ENCODE peak calls at places on chromosome 12, in six cellular contexts. One of them, this sample, is unnamed.
A peak's percentile ranks its signal among the peaks of the same experiment; 100 is the strongest.

GRCh38 chr12:57430117-57430930 is 519 bp downstream of the R3HDM2 start:
- DNase-seq in cardiac fibroblast: peak; percentile 47
- DNase-seq in choroid plexus epithelial cell: peak; percentile 38
- DNase-seq in GM23338: peak; percentile 76
- DNase-seq in right atrium auricular region: no peak
- DNase-seq in heart right ventricle: peak; percentile 55
- DNase-seq in this sample: peak; percentile 15

GRCh38 chr12:6778212-6778570 is 5.9 kb downstream of the LAG3 start:
- DNase-seq in heart right ventricle: no peak
- DNase-seq in choroid plexus epithelial cell: peak; percentile 62
- DNase-seq in right atrium auricular region: no peak
- DNase-seq in GM23338: peak; percentile 77
- DNase-seq in cardiac fibroblast: peak; percentile 34
- DNase-seq in this sample: no peak

GRCh38 chr12:67773896-67774295 is 125.4 kb downstream of the DYRK2 start:
- DNase-seq in heart right ventricle: no peak
- DNase-seq in cardiac fibroblast: no peak
- DNase-seq in right atrium auricular region: no peak
- DNase-seq in GM23338: no peak
- DNase-seq in choroid plexus epithelial cell: peak; percentile 59
- DNase-seq in this sample: no peak

GRCh38 chr12:118307069-118307954 is 65.4 kb downstream of the TAOK3 start:
- DNase-seq in GM23338: no peak
- DNase-seq in choroid plexus epithelial cell: peak; percentile 93
- DNase-seq in heart right ventricle: no peak
- DNase-seq in right atrium auricular region: no peak
- DNase-seq in cardiac fibroblast: peak; percentile 95
- DNase-seq in this sample: peak; percentile 93

GRCh38 chr12:62933871-62934798 is 815 bp downstream of the PPM1H start:
- DNase-seq in heart right ventricle: peak; percentile 54
- DNase-seq in GM23338: peak; percentile 68
- DNase-seq in right atrium auricular region: peak; percentile 63
- DNase-seq in choroid plexus epithelial cell: no peak
- DNase-seq in cardiac fibroblast: peak; percentile 33
- DNase-seq in this sample: peak; percentile 14

GRCh38 chr12:115010324-115010995 is 326.5 kb upstream of the TBX3 start:
- DNase-seq in GM23338: no peak
- DNase-seq in heart right ventricle: no peak
- DNase-seq in right atrium auricular region: no peak
- DNase-seq in cardiac fibroblast: peak; percentile 80
- DNase-seq in choroid plexus epithelial cell: peak; percentile 20
- DNase-seq in this sample: peak; percentile 39

GRCh38 chr12:114302117-114302516 is 103.8 kb downstream of the TBX5 start:
- DNase-seq in GM23338: peak; percentile 40
- DNase-seq in right atrium auricular region: no peak
- DNase-seq in choroid plexus epithelial cell: no peak
- DNase-seq in heart right ventricle: no peak
- DNase-seq in cardiac fibroblast: no peak
- DNase-seq in this sample: no peak

GRCh38 chr12:123075591-123076171 is 75.2 kb downstream of the PITPNM2 start:
- DNase-seq in heart right ventricle: no peak
- DNase-seq in right atrium auricular region: no peak
- DNase-seq in cardiac fibroblast: no peak
- DNase-seq in GM23338: peak; percentile 82
- DNase-seq in choroid plexus epithelial cell: peak; percentile 27
- DNase-seq in this sample: peak; percentile 29

GRCh38 chr12:118103601-118104382 is at the start of gene VSIG10:
- DNase-seq in GM23338: peak; percentile 85
- DNase-seq in right atrium auricular region: peak; percentile 61
- DNase-seq in heart right ventricle: peak; percentile 79
- DNase-seq in choroid plexus epithelial cell: peak; percentile 32
- DNase-seq in cardiac fibroblast: peak; percentile 52
- DNase-seq in this sample: peak; percentile 51

GRCh38 chr12:57219993-57220728 is 3.6 kb downstream of the NXPH4 start:
- DNase-seq in heart right ventricle: no peak
- DNase-seq in right atrium auricular region: no peak
- DNase-seq in choroid plexus epithelial cell: no peak
- DNase-seq in GM23338: peak; percentile 44
- DNase-seq in cardiac fibroblast: no peak
- DNase-seq in this sample: no peak

GRCh38 chr12:132105467-132105866 is 38.7 kb downstream of the DDX51 start:
- DNase-seq in heart right ventricle: no peak
- DNase-seq in right atrium auricular region: no peak
- DNase-seq in GM23338: no peak
- DNase-seq in choroid plexus epithelial cell: no peak
- DNase-seq in cardiac fibroblast: no peak
- DNase-seq in this sample: no peak

GRCh38 chr12:7872565-7873304 is at the start of gene SLC2A14:
- DNase-seq in heart right ventricle: no peak
- DNase-seq in right atrium auricular region: no peak
- DNase-seq in choroid plexus epithelial cell: no peak
- DNase-seq in GM23338: peak; percentile 82
- DNase-seq in cardiac fibroblast: no peak
- DNase-seq in this sample: no peak

GRCh38 chr12:30440826-30441602 is 254.7 kb downstream of the IPO8 start:
- DNase-seq in cardiac fibroblast: peak; percentile 61
- DNase-seq in heart right ventricle: no peak
- DNase-seq in right atrium auricular region: no peak
- DNase-seq in choroid plexus epithelial cell: peak; percentile 72
- DNase-seq in GM23338: peak; percentile 79
- DNase-seq in this sample: peak; percentile 36

GRCh38 chr12:114447799-114448617 is 42.1 kb upstream of the TBX5 start:
- DNase-seq in cardiac fibroblast: no peak
- DNase-seq in heart right ventricle: no peak
- DNase-seq in choroid plexus epithelial cell: no peak
- DNase-seq in GM23338: no peak
- DNase-seq in right atrium auricular region: no peak
- DNase-seq in this sample: no peak

GRCh38 chr12:27332407-27333310 is at the start of gene BMAL2:
- DNase-seq in choroid plexus epithelial cell: peak; percentile 36
- DNase-seq in right atrium auricular region: no peak
- DNase-seq in heart right ventricle: peak; percentile 46
- DNase-seq in GM23338: peak; percentile 76
- DNase-seq in cardiac fibroblast: peak; percentile 37
- DNase-seq in this sample: peak; percentile 58

GRCh38 chr12:73067616-73068015 is 795.4 kb downstream of the TRHDE start:
- DNase-seq in heart right ventricle: no peak
- DNase-seq in GM23338: no peak
- DNase-seq in cardiac fibroblast: no peak
- DNase-seq in right atrium auricular region: no peak
- DNase-seq in choroid plexus epithelial cell: no peak
- DNase-seq in this sample: no peak

GRCh38 chr12:12807970-12808702 is 5.0 kb upstream of the DDX47 start:
- DNase-seq in GM23338: no peak
- DNase-seq in cardiac fibroblast: peak; percentile 76
- DNase-seq in heart right ventricle: peak; percentile 42
- DNase-seq in choroid plexus epithelial cell: no peak
- DNase-seq in right atrium auricular region: peak; percentile 70
- DNase-seq in this sample: peak; percentile 23

GRCh38 chr12:54411398-54412241 is 7.4 kb downstream of the ITGA5 start:
- DNase-seq in GM23338: peak; percentile 66
- DNase-seq in choroid plexus epithelial cell: peak; percentile 80
- DNase-seq in right atrium auricular region: peak; percentile 90
- DNase-seq in heart right ventricle: peak; percentile 61
- DNase-seq in cardiac fibroblast: peak; percentile 98
- DNase-seq in this sample: peak; percentile 99

GRCh38 chr12:125312471-125312870 is 247.2 kb downstream of the AACS start:
- DNase-seq in heart right ventricle: no peak
- DNase-seq in right atrium auricular region: no peak
- DNase-seq in GM23338: no peak
- DNase-seq in cardiac fibroblast: no peak
- DNase-seq in choroid plexus epithelial cell: no peak
- DNase-seq in this sample: no peak

GRCh38 chr12:46657416-46658411 is 168.1 kb downstream of the SLC38A4 start:
- DNase-seq in cardiac fibroblast: peak; percentile 62
- DNase-seq in choroid plexus epithelial cell: peak; percentile 51
- DNase-seq in GM23338: no peak
- DNase-seq in right atrium auricular region: no peak
- DNase-seq in heart right ventricle: no peak
- DNase-seq in this sample: peak; percentile 21

GRCh38 chr12:108604208-108604941 is 6.5 kb upstream of the TMEM119 start:
- DNase-seq in cardiac fibroblast: no peak
- DNase-seq in right atrium auricular region: no peak
- DNase-seq in heart right ventricle: no peak
- DNase-seq in GM23338: no peak
- DNase-seq in choroid plexus epithelial cell: no peak
- DNase-seq in this sample: no peak
- TF ChIP-seq CTCF in cardiac fibroblast: no peak
- TF ChIP-seq CTCF in right atrium auricular region: no peak
- TF ChIP-seq CTCF in heart right ventricle: no peak
- TF ChIP-seq CTCF in GM23338: no peak
- TF ChIP-seq CTCF in choroid plexus epithelial cell: no peak
- TF ChIP-seq CTCF in this sample: no peak

GRCh38 chr12:59833408-59833807 is 237.6 kb downstream of the SLC16A7 start:
- DNase-seq in cardiac fibroblast: peak; percentile 8
- DNase-seq in choroid plexus epithelial cell: no peak
- DNase-seq in GM23338: no peak
- DNase-seq in right atrium auricular region: no peak
- DNase-seq in heart right ventricle: no peak
- DNase-seq in this sample: no peak

GRCh38 chr12:59839514-59839913 is 243.7 kb downstream of the SLC16A7 start:
- DNase-seq in GM23338: no peak
- DNase-seq in cardiac fibroblast: peak; percentile 32
- DNase-seq in choroid plexus epithelial cell: peak; percentile 21
- DNase-seq in heart right ventricle: no peak
- DNase-seq in right atrium auricular region: no peak
- DNase-seq in this sample: peak; percentile 30

DNA sequence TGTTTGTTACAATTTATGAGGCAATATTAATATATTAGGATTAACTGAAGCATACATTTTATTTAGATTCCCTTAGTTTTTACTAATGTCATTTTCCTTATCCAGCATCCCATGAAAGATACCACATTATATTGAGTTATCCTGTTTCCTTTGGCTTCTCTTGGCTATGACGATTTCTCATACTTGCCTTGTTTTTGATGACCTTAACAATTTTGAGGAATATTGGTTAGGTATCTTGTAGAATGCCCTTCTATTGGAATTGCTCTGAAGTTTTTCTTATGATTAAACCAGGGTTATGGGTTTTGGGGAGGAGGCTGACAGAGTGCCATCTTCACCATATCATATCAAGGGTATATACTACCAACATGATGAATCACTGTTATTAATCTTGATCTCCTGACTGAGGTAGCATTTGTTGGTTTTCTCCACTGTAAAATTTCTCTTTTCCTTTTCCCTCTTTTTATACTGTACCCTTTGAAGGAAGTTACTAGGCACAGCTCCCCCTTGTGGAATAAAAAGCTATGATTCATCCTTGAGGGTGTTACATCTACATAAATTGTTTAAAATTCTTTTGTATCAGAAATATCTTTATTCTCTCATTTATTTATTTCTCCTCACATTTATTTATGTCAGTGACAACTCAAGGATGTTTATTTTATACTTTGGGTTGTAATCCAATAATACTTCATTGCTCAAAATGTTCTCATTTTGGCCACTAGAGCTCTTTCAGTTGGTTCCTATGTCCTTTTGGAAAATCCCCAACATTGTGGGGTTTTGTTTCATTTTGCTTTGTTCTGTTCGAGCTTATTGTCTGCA is 239.0 kb downstream of the SLC16A7 start:
- DNase-seq in right atrium auricular region: no peak
- DNase-seq in GM23338: peak; percentile 75
- DNase-seq in choroid plexus epithelial cell: peak; percentile 67
- DNase-seq in cardiac fibroblast: peak; percentile 63
- DNase-seq in heart right ventricle: no peak
- DNase-seq in this sample: peak; percentile 45
- TF ChIP-seq CTCF in right atrium auricular region: peak; percentile 72
- TF ChIP-seq CTCF in GM23338: no peak
- TF ChIP-seq CTCF in choroid plexus epithelial cell: peak; percentile 64
- TF ChIP-seq CTCF in cardiac fibroblast: peak; percentile 55
- TF ChIP-seq CTCF in heart right ventricle: peak; percentile 24
- TF ChIP-seq CTCF in this sample: peak; percentile 34

DNA sequence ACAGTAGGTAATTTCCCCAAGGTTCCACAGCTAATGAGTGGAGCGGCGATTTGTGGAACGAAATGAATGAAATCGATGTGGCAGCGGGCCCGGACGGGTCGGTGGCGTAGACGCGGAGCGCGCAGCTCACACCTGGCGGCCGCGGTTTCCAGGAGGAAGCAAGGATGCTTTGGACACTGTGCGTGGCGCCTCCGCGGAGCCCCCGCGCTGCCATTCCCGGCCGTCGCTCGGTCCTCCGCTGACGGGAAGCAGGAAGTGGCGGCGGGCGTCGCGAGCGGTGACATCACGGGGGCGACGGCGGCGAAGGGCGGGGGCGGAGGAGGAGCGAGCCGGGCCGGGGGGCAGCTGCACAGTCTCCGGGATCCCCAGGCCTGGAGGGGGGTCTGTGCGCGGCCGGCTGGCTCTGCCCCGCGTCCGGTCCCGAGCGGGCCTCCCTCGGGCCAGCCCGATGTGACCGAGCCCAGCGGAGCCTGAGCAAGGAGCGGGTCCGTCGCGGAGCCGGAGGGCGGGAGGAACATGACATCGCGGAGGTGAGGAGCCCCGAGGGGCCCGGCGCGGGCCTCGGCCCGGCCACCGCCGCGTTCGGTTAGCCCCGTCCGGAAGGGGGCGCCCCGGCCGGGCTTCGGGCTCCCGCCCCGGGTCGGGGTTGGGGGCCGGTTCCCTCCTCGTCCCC is at the start of gene PTPN11:
- DNase-seq in GM23338: peak; percentile 88
- DNase-seq in right atrium auricular region: peak; percentile 82
- DNase-seq in heart right ventricle: peak; percentile 91
- DNase-seq in cardiac fibroblast: peak; percentile 81
- DNase-seq in choroid plexus epithelial cell: peak; percentile 76
- DNase-seq in this sample: peak; percentile 89
- TF ChIP-seq CTCF in GM23338: peak; percentile 56
- TF ChIP-seq CTCF in right atrium auricular region: peak; percentile 63
- TF ChIP-seq CTCF in heart right ventricle: no peak
- TF ChIP-seq CTCF in cardiac fibroblast: no peak
- TF ChIP-seq CTCF in choroid plexus epithelial cell: no peak
- TF ChIP-seq CTCF in this sample: no peak

DNA sequence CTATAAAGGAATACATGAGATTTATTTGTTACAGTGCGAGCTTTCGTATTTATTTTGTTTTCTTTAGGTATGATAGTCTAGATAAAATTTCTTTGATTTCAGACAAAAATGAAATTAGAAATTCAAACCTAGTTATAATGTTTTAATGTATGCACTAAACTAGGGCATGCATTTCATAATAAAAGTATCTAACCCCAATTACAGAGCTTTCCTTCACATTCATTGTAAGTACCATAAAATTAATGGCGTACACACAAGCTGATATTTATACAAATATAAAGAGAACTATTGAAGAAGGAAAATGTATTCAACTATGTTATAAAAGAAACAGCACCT is 120.2 kb downstream of the GXYLT1 start:
- DNase-seq in cardiac fibroblast: no peak
- DNase-seq in GM23338: no peak
- DNase-seq in right atrium auricular region: no peak
- DNase-seq in heart right ventricle: no peak
- DNase-seq in choroid plexus epithelial cell: no peak
- DNase-seq in this sample: no peak
- TF ChIP-seq CTCF in cardiac fibroblast: no peak
- TF ChIP-seq CTCF in GM23338: no peak
- TF ChIP-seq CTCF in right atrium auricular region: no peak
- TF ChIP-seq CTCF in heart right ventricle: no peak
- TF ChIP-seq CTCF in choroid plexus epithelial cell: no peak
- TF ChIP-seq CTCF in this sample: no peak